ENCODE peak calls at places on chromosome 7, in four cellular contexts. One of them, this sample, is unnamed.

GRCh38 chr7:148664319-148664718 is 34.4 kb upstream of the CUL1 start:
- DNase-seq in body of pancreas: no peak
- DNase-seq in left lung: no peak
- DNase-seq in fibroblast of mammary gland: peak; percentile 64
- DNase-seq in this sample: peak; percentile 38

GRCh38 chr7:50164552-50165220 is 71.6 kb upstream of the ZPBP start:
- DNase-seq in body of pancreas: no peak
- DNase-seq in left lung: no peak
- DNase-seq in fibroblast of mammary gland: no peak
- DNase-seq in this sample: no peak

GRCh38 chr7:44486001-44486400 is 4.5 kb downstream of the NUDCD3 start:
- DNase-seq in body of pancreas: no peak
- DNase-seq in left lung: no peak
- DNase-seq in fibroblast of mammary gland: no peak
- DNase-seq in this sample: no peak

GRCh38 chr7:130397056-130397455 is 16.8 kb downstream of the CPA1 start:
- DNase-seq in body of pancreas: no peak
- DNase-seq in left lung: no peak
- DNase-seq in fibroblast of mammary gland: no peak
- DNase-seq in this sample: no peak

GRCh38 chr7:121428857-121429489 is 32.9 kb upstream of the FAM3C start:
- DNase-seq in body of pancreas: no peak
- DNase-seq in left lung: no peak
- DNase-seq in fibroblast of mammary gland: peak; percentile 30
- DNase-seq in this sample: peak; percentile 36

GRCh38 chr7:74057216-74057925 is 26.2 kb upstream of the LIMK1 start:
- DNase-seq in body of pancreas: no peak
- DNase-seq in left lung: no peak
- DNase-seq in fibroblast of mammary gland: no peak
- DNase-seq in this sample: no peak

GRCh38 chr7:97771576-97771975 is 39.7 kb downstream of the TAC1 start:
- DNase-seq in body of pancreas: no peak
- DNase-seq in left lung: no peak
- DNase-seq in fibroblast of mammary gland: no peak
- DNase-seq in this sample: no peak

GRCh38 chr7:4753610-4754432 is 21.6 kb upstream of the AP5Z1 start:
- DNase-seq in body of pancreas: peak; percentile 81
- DNase-seq in left lung: peak; percentile 85
- DNase-seq in fibroblast of mammary gland: peak; percentile 32
- DNase-seq in this sample: peak; percentile 60

GRCh38 chr7:65975814-65976445 is 6.1 kb downstream of the GUSB start:
- DNase-seq in body of pancreas: no peak
- DNase-seq in left lung: no peak
- DNase-seq in fibroblast of mammary gland: no peak
- DNase-seq in this sample: no peak

GRCh38 chr7:105304040-105304895 is 84.5 kb downstream of the SRPK2 start:
- DNase-seq in body of pancreas: no peak
- DNase-seq in left lung: no peak
- DNase-seq in fibroblast of mammary gland: peak; percentile 73
- DNase-seq in this sample: peak; percentile 73

GRCh38 chr7:5420841-5421625 is 2.6 kb downstream of the TNRC18 start:
- DNase-seq in body of pancreas: peak; percentile 39
- DNase-seq in left lung: peak; percentile 40
- DNase-seq in fibroblast of mammary gland: no peak
- DNase-seq in this sample: no peak

GRCh38 chr7:154519229-154519628 is 467.0 kb downstream of the DPP6 start:
- DNase-seq in body of pancreas: no peak
- DNase-seq in left lung: no peak
- DNase-seq in fibroblast of mammary gland: no peak
- DNase-seq in this sample: no peak

GRCh38 chr7:131735151-131735550 is 178.7 kb upstream of the PODXL start:
- DNase-seq in body of pancreas: no peak
- DNase-seq in left lung: no peak
- DNase-seq in fibroblast of mammary gland: no peak
- DNase-seq in this sample: no peak

GRCh38 chr7:106339513-106340246 is 54.9 kb upstream of the NAMPT start:
- DNase-seq in body of pancreas: no peak
- DNase-seq in left lung: no peak
- DNase-seq in fibroblast of mammary gland: no peak
- DNase-seq in this sample: no peak

GRCh38 chr7:44973610-44974401 is 5.0 kb downstream of the MYO1G start:
- DNase-seq in body of pancreas: peak; percentile 65
- DNase-seq in left lung: no peak
- DNase-seq in fibroblast of mammary gland: no peak
- DNase-seq in this sample: peak; percentile 39

GRCh38 chr7:73809454-73810090 is 21.2 kb upstream of the CLDN4 start:
- DNase-seq in body of pancreas: no peak
- DNase-seq in left lung: no peak
- DNase-seq in fibroblast of mammary gland: peak; percentile 44
- DNase-seq in this sample: no peak

GRCh38 chr7:28112883-28113540 is 67.6 kb downstream of the JAZF1 start:
- DNase-seq in body of pancreas: peak; percentile 14
- DNase-seq in left lung: no peak
- DNase-seq in fibroblast of mammary gland: peak; percentile 92
- DNase-seq in this sample: peak; percentile 90

GRCh38 chr7:2546776-2547586 is 8.3 kb downstream of the BRAT1 start:
- DNase-seq in body of pancreas: no peak
- DNase-seq in left lung: peak; percentile 22
- DNase-seq in fibroblast of mammary gland: no peak
- DNase-seq in this sample: no peak

GRCh38 chr7:2993868-2994267 is 49.8 kb downstream of the CARD11 start:
- DNase-seq in body of pancreas: no peak
- DNase-seq in left lung: no peak
- DNase-seq in fibroblast of mammary gland: no peak
- DNase-seq in this sample: no peak

GRCh38 chr7:100157334-100158228 is 942 bp downstream of the TRAPPC14 start:
- DNase-seq in body of pancreas: peak; percentile 39
- DNase-seq in left lung: no peak
- DNase-seq in fibroblast of mammary gland: peak; percentile 82
- DNase-seq in this sample: peak; percentile 84
- TF ChIP-seq CTCF in body of pancreas: no peak
- TF ChIP-seq CTCF in left lung: no peak
- TF ChIP-seq CTCF in fibroblast of mammary gland: peak; percentile 27
- TF ChIP-seq CTCF in this sample: peak; percentile 24

DNA sequence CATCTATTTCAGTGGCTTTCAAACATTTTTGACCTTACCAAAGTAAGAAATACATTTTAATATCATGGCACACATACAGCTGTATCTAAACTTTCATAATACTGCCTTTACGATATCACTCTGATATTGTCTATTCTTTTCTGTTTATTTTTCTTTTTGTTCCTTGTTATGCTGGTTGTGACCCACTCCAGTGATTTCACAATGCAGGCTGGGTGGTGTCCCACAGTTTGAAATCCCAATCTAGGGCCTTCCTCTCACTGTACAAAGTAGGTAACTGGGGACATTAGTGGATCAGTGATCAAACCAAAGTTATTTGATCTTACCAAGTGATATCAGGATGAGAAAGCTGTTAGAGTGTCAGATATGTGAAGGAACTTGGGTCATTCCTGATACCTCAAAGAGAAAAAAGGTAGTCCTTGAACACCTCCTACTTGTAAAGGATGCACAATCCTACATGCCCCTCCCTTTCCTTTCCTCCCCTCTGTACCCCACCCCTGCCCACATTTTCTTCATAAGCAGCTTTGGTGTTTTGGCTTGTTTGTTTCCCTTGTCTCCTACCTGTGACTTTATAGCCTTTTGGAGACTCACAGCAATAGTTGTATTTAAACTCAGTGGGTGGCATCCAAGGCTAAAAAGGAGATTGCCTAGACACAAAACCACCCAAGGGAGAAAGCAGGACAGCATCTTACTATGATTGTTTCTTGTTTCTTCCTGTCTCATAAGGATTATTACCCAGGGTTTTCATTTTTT is 63.2 kb downstream of the EGFR start:
- DNase-seq in body of pancreas: no peak
- DNase-seq in left lung: no peak
- DNase-seq in fibroblast of mammary gland: no peak
- DNase-seq in this sample: no peak
- H3K4me3 ChIP-seq in body of pancreas: no peak overlapping the region
- H3K4me3 ChIP-seq in left lung: no peak overlapping the region
- H3K4me3 ChIP-seq in fibroblast of mammary gland: no peak overlapping the region
- H3K4me3 ChIP-seq in this sample: no peak overlapping the region

GRCh38 chr7:17912050-17912449 is 28.2 kb downstream of the SNX13 start:
- DNase-seq in body of pancreas: no peak
- DNase-seq in left lung: no peak
- DNase-seq in fibroblast of mammary gland: no peak
- DNase-seq in this sample: no peak
- TF ChIP-seq CTCF in body of pancreas: no peak
- TF ChIP-seq CTCF in left lung: no peak
- TF ChIP-seq CTCF in fibroblast of mammary gland: no peak
- TF ChIP-seq CTCF in this sample: no peak

GRCh38 chr7:1536105-1536767 is 5.7 kb downstream of the MAFK start:
- DNase-seq in body of pancreas: no peak
- DNase-seq in left lung: no peak
- DNase-seq in fibroblast of mammary gland: no peak
- DNase-seq in this sample: no peak
- H3K4me3 ChIP-seq in body of pancreas: no peak overlapping the region
- H3K4me3 ChIP-seq in left lung: no peak overlapping the region
- H3K4me3 ChIP-seq in fibroblast of mammary gland: no peak overlapping the region
- H3K4me3 ChIP-seq in this sample: peak overlapping the region; percentile 38

GRCh38 chr7:124152859-124153692 is 120.2 kb upstream of the TMEM229A start:
- DNase-seq in body of pancreas: no peak
- DNase-seq in left lung: no peak
- DNase-seq in fibroblast of mammary gland: peak; percentile 40
- DNase-seq in this sample: peak; percentile 29

GRCh38 chr7:124155400-124156022 is 122.6 kb upstream of the TMEM229A start:
- DNase-seq in body of pancreas: no peak
- DNase-seq in left lung: no peak
- DNase-seq in fibroblast of mammary gland: peak; percentile 23
- DNase-seq in this sample: peak; percentile 39
- TF ChIP-seq CTCF in body of pancreas: peak; percentile 47
- TF ChIP-seq CTCF in left lung: peak; percentile 46
- TF ChIP-seq CTCF in fibroblast of mammary gland: peak; percentile 48
- TF ChIP-seq CTCF in this sample: peak; percentile 49

DNA sequence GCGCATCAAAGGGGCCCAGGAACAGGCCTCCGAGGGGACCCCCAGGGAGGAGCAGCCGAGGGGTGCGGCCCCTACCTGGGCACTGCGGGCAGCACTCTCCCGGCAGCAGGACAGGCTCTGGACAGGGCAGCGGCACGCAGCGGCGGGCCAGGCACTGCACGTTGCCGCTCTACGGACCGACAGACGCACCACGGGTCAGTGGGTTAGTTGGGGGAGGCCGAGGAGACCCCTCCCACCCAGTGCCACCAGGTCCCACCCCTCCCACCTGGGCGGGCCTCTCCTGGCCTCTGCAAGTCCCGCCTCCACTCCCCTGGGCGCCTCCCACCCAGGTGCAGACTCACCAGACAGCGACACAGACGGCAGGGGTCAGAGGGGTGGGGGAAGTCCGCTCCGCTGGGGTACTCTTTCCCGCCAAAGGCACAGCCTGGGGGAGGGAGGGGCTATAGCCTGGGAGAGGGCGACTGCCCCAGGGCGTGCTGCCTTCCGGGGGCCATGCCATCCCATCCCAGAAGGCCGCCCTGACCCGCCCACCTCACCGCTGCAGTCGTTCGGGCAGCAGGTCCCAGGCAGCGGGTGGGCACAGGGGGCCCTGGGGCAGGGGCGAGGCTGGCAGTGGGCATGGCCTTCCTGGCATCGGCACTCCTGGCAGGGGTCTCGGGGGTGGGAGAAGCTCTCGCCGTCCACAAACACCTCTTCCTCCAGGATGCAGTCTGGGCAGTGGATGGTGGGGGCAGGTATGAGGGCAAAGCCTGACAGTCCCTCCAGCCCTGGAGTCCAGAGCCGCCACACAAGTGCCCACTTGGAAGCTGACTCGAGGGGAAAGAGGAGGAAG is 19.2 kb downstream of the KCP start:
- DNase-seq in body of pancreas: no peak
- DNase-seq in left lung: no peak
- DNase-seq in fibroblast of mammary gland: no peak
- DNase-seq in this sample: no peak
- H3K4me3 ChIP-seq in body of pancreas: no peak overlapping the region
- H3K4me3 ChIP-seq in left lung: peak overlapping the region; percentile 25
- H3K4me3 ChIP-seq in fibroblast of mammary gland: no peak overlapping the region
- H3K4me3 ChIP-seq in this sample: no peak overlapping the region